ENCODE peak calls at places on chromosomes 2 and 18, in eight cellular contexts. C is colonic mucosa, M is transverse colon, I is DND-41, S is GM12865, O is cardiac fibroblast, Y is foreskin fibroblast, N is fibroblast of lung. G is an unnamed sample.

GRCh38 chr2:30201990-30202389 is 29.3 kb upstream of the LBH start:
- DNase-seq in C (no peak), M (no peak), I (no peak), S (no peak), O (peak; percentile 23), Y (peak; percentile 17), N (peak; percentile 17), G (no peak)

GRCh38 chr18:59026364-59026763 is 113.3 kb upstream of the SEC11C start:
- DNase-seq in C (no peak), M (no peak), I (no peak), S (no peak), O (no peak), Y (no peak), N (no peak), G (no peak)

GRCh38 chr2:108593547-108594098 is 59.4 kb downstream of the LIMS1 start:
- DNase-seq in C (no peak), M (no peak), I (no peak), S (no peak), O (peak; percentile 96), Y (peak; percentile 66), N (peak; percentile 97), G (no peak)

GRCh38 chr18:61998957-61999356 is 106.2 kb upstream of the RNF152 start:
- DNase-seq in C (no peak), M (no peak), I (no peak), S (no peak), O (peak; percentile 94), Y (peak; percentile 91), N (peak; percentile 93), G (no peak)

GRCh38 chr2:173959909-173960308 is 5.3 kb downstream of the SP3 start:
- DNase-seq in C (no peak), M (no peak), I (no peak), S (no peak), O (no peak), Y (no peak), N (no peak), G (no peak)

GRCh38 chr18:67139899-67140298 is 376.6 kb downstream of the DSEL start:
- DNase-seq in C (no peak), M (no peak), I (no peak), S (no peak), O (no peak), Y (no peak), N (no peak), G (no peak)

GRCh38 chr2:42223067-42223636 is 54.0 kb downstream of the EML4 start:
- DNase-seq in C (no peak), M (no peak), I (no peak), S (no peak), O (no peak), Y (no peak), N (no peak), G (no peak)

GRCh38 chr18:59957957-59958356 is 58.2 kb downstream of the PMAIP1 start:
- DNase-seq in C (peak; percentile 46), M (peak; percentile 47), I (peak; percentile 93), S (peak; percentile 74), O (peak; percentile 66), Y (peak; percentile 78), N (peak; percentile 74), G (peak; percentile 90)

GRCh38 chr2:136765736-136766323 is 485 bp downstream of the THSD7B start:
- DNase-seq in C (no peak), M (no peak), I (no peak), S (no peak), O (peak; percentile 1), Y (no peak), N (no peak), G (no peak)

GRCh38 chr2:35989523-35989922 is 366.1 kb upstream of the CRIM1 start:
- DNase-seq in C (no peak), M (no peak), I (no peak), S (no peak), O (no peak), Y (no peak), N (peak; percentile 1), G (no peak)

GRCh38 chr18:275486-275885 is 7.6 kb upstream of the THOC1 start:
- DNase-seq in C (no peak), M (no peak), I (no peak), S (no peak), O (no peak), Y (no peak), N (no peak), G (no peak)

GRCh38 chr18:74994502-74995403 is 214.2 kb downstream of the PTGR3 start:
- DNase-seq in C (no peak), M (peak; percentile 38), I (no peak), S (peak; percentile 77), O (peak; percentile 16), Y (no peak), N (peak; percentile 49), G (no peak)

GRCh38 chr2:213764849-213765248 is 480.6 kb downstream of the SPAG16 start:
- DNase-seq in C (no peak), M (no peak), I (no peak), S (no peak), O (no peak), Y (no peak), N (no peak), G (no peak)

GRCh38 chr2:25972049-25972823 is 10.1 kb downstream of the KIF3C start:
- DNase-seq in C (no peak), M (no peak), I (no peak), S (no peak), O (peak; percentile 65), Y (no peak), N (peak; percentile 76), G (no peak)

GRCh38 chr2:98914713-98915580 is 21.1 kb downstream of the CRACDL start:
- DNase-seq in C (no peak), M (no peak), I (no peak), S (no peak), O (no peak), Y (no peak), N (no peak), G (no peak)

GRCh38 chr2:53633441-53633840 is 134.2 kb upstream of the CHAC2 start:
- DNase-seq in C (no peak), M (no peak), I (no peak), S (no peak), O (peak; percentile 23), Y (peak; percentile 5), N (peak; percentile 22), G (no peak)

GRCh38 chr2:50346586-50347351 is 685.2 kb downstream of the NRXN1 start:
- DNase-seq in C (no peak), M (no peak), I (no peak), S (no peak), O (no peak), Y (no peak), N (no peak), G (no peak)

DNA sequence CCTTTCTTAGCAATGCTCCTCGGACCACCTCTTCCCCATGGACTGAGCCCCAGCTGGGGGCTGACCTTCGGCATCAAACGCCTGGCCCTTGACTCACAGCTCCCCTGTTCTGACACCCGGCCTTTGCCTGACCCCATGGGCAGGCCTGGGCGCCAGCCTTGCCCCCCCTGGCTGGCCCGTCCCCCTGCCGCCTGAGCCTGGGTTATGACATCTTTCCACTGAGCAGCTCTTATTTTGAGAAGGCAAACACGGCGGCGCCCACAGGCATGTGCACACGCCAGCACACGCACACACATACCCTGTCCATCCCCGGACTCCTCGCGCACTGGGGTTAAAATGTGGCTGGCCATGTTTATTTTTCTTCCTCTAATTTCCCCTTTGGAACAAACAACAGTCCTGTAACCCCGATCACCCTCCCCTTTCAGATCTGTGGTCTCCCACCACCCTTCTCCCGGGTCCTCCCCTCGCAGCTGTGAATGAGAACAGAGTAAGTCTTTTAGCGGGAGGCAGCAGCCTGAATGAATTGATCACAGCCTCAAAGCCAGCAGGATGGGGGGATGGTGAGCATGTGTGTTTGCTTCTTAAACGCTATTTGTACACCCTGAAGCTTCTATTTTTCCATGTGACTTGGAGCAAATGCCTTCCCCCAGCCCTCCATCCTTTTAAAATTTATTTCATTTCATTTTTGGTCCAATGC is 11.8 kb upstream of the ATOH8 start:
- DNase-seq in C (peak; percentile 52), M (peak; percentile 51), I (peak; percentile 28), S (no peak), O (peak; percentile 86), Y (peak; percentile 93), N (peak; percentile 94), G (peak; percentile 24)
- H3K4me3 ChIP-seq in C (no peak overlapping the region), M (no peak overlapping the region), I (no peak overlapping the region), S (no peak overlapping the region), O (no peak overlapping the region), Y (no peak overlapping the region), N (no peak overlapping the region), G (no peak overlapping the region)

DNA sequence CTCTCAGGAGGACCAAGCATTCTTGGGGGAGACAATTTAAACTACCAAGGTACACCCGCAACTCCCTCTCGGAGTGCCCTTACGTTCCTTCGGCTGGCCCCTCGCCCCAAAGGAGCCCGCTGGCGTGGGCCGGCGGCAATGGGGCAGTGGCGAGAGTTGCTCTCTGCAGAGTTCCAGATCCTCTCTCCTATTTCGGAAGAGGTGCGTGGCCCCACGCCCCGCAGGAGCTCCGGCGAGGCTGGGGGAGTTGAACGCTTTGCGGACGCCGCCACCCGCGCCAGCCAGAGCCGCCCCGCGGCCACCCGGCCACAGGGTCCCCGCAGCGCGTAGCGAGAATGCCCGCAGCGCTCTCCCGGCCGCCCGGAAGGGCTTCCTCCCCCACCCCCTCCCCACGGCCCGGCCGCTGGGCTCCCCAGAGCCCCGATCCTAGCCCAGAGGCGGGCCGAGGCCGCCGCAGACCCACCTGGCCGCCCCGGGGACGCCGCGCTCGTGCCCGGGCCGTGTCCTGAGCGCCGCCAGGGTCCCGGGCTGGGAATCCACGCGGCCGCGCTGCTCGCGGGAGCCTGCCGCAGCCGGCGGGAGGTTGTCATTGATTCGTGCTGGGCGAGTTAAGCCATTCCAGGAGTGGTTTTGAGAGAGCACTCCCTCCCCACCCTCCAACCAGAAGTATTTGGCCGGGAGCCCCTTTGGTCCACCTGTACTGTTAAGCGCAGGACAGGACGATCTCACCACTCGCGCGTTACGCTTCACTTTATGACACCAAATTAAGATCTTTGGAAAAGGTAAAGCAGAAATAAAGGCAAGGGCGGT is 206.3 kb upstream of the SMAD2 start:
- DNase-seq in C (peak; percentile 68), M (peak; percentile 69), I (peak; percentile 15), S (no peak), O (no peak), Y (no peak), N (no peak), G (no peak)
- H3K4me3 ChIP-seq in C (peak overlapping the region; percentile 72), M (peak overlapping the region; percentile 79), I (peak overlapping the region; percentile 32), S (no peak overlapping the region), O (peak overlapping the region; percentile 35), Y (no peak overlapping the region), N (no peak overlapping the region), G (peak overlapping the region; percentile 65)

GRCh38 chr2:157257312-157258252 is at the start of gene GALNT5:
- DNase-seq in C (peak; percentile 50), M (peak; percentile 28), I (no peak), S (no peak), O (peak; percentile 69), Y (peak; percentile 46), N (peak; percentile 81), G (no peak)
- H3K4me3 ChIP-seq in C (peak within 1 kb of the TSS; percentile 37), M (peak within 1 kb of the TSS; percentile 31), I (no peak within 1 kb of the TSS), S (no peak within 1 kb of the TSS), O (peak within 1 kb of the TSS; percentile 58), Y (peak within 1 kb of the TSS; percentile 55), N (peak within 1 kb of the TSS; percentile 42), G (no peak within 1 kb of the TSS)

DNA sequence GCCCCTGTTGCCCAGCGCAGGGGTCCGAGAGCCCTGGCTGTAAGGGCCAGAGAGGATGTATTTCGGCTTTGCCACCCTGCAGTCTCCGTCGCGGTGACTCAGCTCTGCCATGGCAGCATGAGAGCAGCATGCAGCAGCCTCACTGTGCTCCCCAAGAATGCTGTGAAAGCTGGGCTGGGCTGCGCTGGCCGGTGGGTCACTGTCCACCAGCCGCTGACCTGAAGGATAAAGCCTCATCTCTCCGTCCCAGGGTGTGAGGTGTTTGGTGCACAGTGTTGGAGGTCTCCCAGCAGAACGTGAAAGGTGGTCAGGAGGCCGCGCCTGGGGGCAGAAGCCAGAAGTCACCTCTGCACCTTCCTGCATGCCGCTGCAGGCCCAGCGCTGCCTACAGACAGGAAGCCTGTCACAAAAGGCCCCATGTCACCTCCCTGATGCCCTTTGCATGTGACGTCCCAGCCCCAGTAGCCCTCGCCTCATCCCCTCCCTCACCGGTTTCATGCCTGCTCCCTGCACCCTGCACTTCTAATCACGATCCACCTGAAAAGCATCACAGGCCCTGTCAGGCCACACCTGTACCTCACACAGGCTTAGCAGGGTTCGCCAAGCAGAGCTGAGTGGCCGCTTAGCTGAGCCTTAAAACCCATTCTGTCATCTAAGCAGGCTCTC is 342.1 kb downstream of the EIPR1 start:
- DNase-seq in C (no peak), M (no peak), I (no peak), S (no peak), O (no peak), Y (no peak), N (no peak), G (no peak)
- H3K4me3 ChIP-seq in C (no peak overlapping the region), M (no peak overlapping the region), I (no peak overlapping the region), S (no peak overlapping the region), O (no peak overlapping the region), Y (no peak overlapping the region), N (no peak overlapping the region), G (no peak overlapping the region)

G was measured in Jurkat, Clone E6-1.